ENCODE peak calls at places on chromosomes 2 and 18, in four cellular contexts. G, D, N and A are unnamed samples.

GRCh38 chr2:235506291-235506996 is 12.6 kb downstream of the AGAP1 start:
- DNase-seq in G (no peak), D (no peak), N (no peak), A (no peak)

GRCh38 chr2:124798551-124798950 is 773.5 kb downstream of the CNTNAP5 start:
- DNase-seq in G (no peak), D (no peak), N (no peak), A (no peak)

GRCh38 chr2:55843096-55843991 is 80.2 kb downstream of the EFEMP1 start:
- DNase-seq in D (no peak), G (peak), N (peak), A (peak)

GRCh38 chr2:111054791-111055627 is 65.7 kb upstream of the BCL2L11 start:
- DNase-seq in N (no peak), D (peak), G (no peak), A (no peak)

GRCh38 chr2:5722236-5722635 is 30.1 kb downstream of the SOX11 start:
- DNase-seq in D (no peak), N (no peak), G (no peak), A (no peak)

GRCh38 chr2:188609321-188610049 is 317.8 kb downstream of the GULP1 start:
- DNase-seq in D (no peak), G (peak), N (no peak), A (no peak)

GRCh38 chr2:97911210-97911921 is 84.4 kb downstream of the TMEM131 start:
- DNase-seq in N (no peak), D (no peak), G (peak), A (no peak)

GRCh38 chr2:2831656-2832055 is 500.6 kb upstream of the MYT1L start:
- DNase-seq in N (no peak), D (no peak), G (no peak), A (peak)

GRCh38 chr2:166539340-166540162 is 45.5 kb upstream of the SCN7A start:
- DNase-seq in N (peak), D (peak), G (peak), A (peak)

GRCh38 chr2:1721706-1722483 is 22.4 kb downstream of the PXDN start:
- DNase-seq in G (peak), D (no peak), N (no peak), A (no peak)

GRCh38 chr2:170029551-170029950 is 148.4 kb upstream of the MYO3B start:
- DNase-seq in G (no peak), D (no peak), N (no peak), A (no peak)

GRCh38 chr2:224041554-224041953 is 2.5 kb upstream of the SERPINE2 start:
- DNase-seq in N (no peak), G (no peak), D (no peak), A (no peak)

GRCh38 chr2:144712277-144712944 is 192.5 kb upstream of the ZEB2 start:
- DNase-seq in G (peak), N (no peak), D (no peak), A (no peak)

GRCh38 chr2:62691186-62691585 is 14.3 kb upstream of the EHBP1 start:
- DNase-seq in D (no peak), N (no peak), G (no peak), A (no peak)
- TF ChIP-seq CTCF in D (no peak), N (no peak), G (no peak), A (no peak)

DNA sequence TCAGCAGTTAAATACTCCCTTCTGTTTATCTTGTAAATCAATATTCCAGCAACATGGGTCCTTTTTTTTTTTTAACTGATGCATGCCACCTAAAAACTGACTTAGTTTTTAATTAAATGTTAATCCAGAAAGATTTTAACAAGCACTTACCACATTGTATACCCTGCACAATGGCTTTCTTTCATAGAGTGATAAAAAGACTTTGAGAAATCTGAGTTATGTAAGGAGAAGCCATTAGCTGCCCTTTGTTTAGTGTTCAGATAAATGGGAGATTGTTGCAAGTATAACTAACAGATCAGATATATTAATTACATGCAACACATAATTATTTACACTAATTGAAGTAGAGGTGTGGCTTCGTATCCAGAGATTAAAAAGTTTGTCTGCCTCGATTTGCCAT is 22.7 kb upstream of the NFATC1 start:
- DNase-seq in G (no peak), D (no peak), N (no peak), A (no peak)
- TF ChIP-seq CTCF in G (no peak), D (no peak), N (no peak), A (no peak)

DNA sequence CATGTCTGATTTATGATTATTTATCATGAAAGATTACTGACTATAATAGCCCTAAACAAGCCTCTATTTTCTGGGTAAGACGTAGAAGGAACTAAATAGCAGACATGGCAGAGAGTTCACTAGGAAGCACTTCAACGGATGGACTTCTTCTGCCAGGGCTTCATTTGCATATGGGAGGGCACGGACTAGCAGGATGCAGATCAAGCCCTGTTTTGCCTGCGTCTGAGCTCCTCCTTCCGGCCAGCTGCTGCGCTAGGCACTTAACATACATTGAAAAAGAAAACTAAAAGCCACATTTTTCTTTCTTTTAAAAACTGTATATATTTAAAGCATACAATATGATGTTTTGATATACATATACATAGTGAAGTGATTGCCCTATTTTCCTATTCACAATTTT is 340.0 kb upstream of the MEX3C start:
- DNase-seq in D (peak), G (no peak), N (no peak), A (peak)
- TF ChIP-seq CTCF in D (peak), G (no peak), N (no peak), A (peak)

GRCh38 chr2:127048618-127048935 is 58.4 kb downstream of the BIN1 start:
- DNase-seq in G (no peak), N (no peak), D (no peak), A (no peak)
- TF ChIP-seq CTCF in G (no peak), N (no peak), D (no peak), A (no peak)